ENCODE peak calls at places on chromosomes 12 and 14, in six cellular contexts. A, I, K, J, C and R are unnamed samples.
A peak's percentile ranks its signal among the peaks of the same experiment; 100 is the strongest.

GRCh38 chr12:23115984-23116383 is 491.0 kb downstream of the ETNK1 start:
- DNase-seq in I (no peak), C (no peak), K (no peak), J (no peak), A (no peak), R (no peak)

GRCh38 chr12:56932867-56933266 is 1.3 kb downstream of the SDR9C7 start:
- DNase-seq in C (no peak), I (no peak), A (no peak), J (no peak), K (no peak), R (no peak)

GRCh38 chr12:68871899-68872298 is 61.1 kb downstream of the CPM start:
- DNase-seq in I (peak; percentile 40), C (peak; percentile 47), A (no peak), J (no peak), K (no peak), R (peak; percentile 12)

GRCh38 chr12:121008347-121009098 is 7.8 kb downstream of the C12orf43 start:
- DNase-seq in J (no peak), C (no peak), K (no peak), A (no peak), I (no peak), R (no peak)

GRCh38 chr14:106378191-106378590 is 851.8 kb downstream of the TMEM121 start:
- DNase-seq in J (no peak), I (no peak), K (no peak), C (no peak), A (no peak), R (no peak)

GRCh38 chr12:15532364-15532977 is 210.2 kb downstream of the PTPRO start:
- DNase-seq in J (peak; percentile 9), I (peak; percentile 91), A (no peak), C (peak; percentile 73), K (peak; percentile 34), R (peak; percentile 45)

GRCh38 chr12:4353785-4354208 is 25.7 kb downstream of the FGF23 start:
- DNase-seq in J (peak; percentile 5), A (no peak), I (peak; percentile 11), C (peak; percentile 19), K (peak; percentile 22), R (no peak)

GRCh38 chr12:46831335-46832083 is 5.7 kb upstream of the SLC38A4 start:
- DNase-seq in K (peak; percentile 57), J (peak; percentile 58), A (no peak), I (no peak), C (no peak), R (peak; percentile 46)

GRCh38 chr12:13042666-13043230 is 1.4 kb upstream of the FAM234B start:
- DNase-seq in C (no peak), K (no peak), A (no peak), J (no peak), I (no peak), R (no peak)

GRCh38 chr14:92986254-92987147 is 63.6 kb downstream of the CHGA start:
- DNase-seq in A (peak; percentile 71), I (peak; percentile 47), C (peak; percentile 57), J (no peak), K (no peak), R (no peak)

GRCh38 chr12:80189241-80189640 is 89.9 kb downstream of the OTOGL start:
- DNase-seq in J (no peak), C (no peak), K (no peak), A (no peak), I (peak; percentile 87), R (no peak)

GRCh38 chr12:107196681-107197080 is 103.3 kb upstream of the CRY1 start:
- DNase-seq in C (no peak), K (no peak), I (peak; percentile 4), A (no peak), J (no peak), R (no peak)

GRCh38 chr12:105671720-105672119 is 341.2 kb downstream of the C12orf75 start:
- DNase-seq in K (no peak), C (no peak), I (no peak), A (no peak), J (no peak), R (no peak)

GRCh38 chr12:754238-754816 is 1.9 kb downstream of the WNK1 start:
- DNase-seq in A (peak; percentile 59), K (peak; percentile 11), C (peak; percentile 41), I (peak; percentile 36), J (no peak), R (no peak)

GRCh38 chr14:63438065-63438757 is 105.0 kb downstream of the PPP2R5E start:
- DNase-seq in C (peak; percentile 81), A (peak; percentile 97), J (no peak), I (peak; percentile 97), K (no peak), R (no peak)

GRCh38 chr14:100649173-100649519 is 61.9 kb upstream of the BEGAIN start:
- DNase-seq in K (no peak), J (no peak), I (peak; percentile 35), C (peak; percentile 33), A (no peak), R (no peak)

GRCh38 chr12:124917841-124918621 is 3.6 kb upstream of the UBC start:
- DNase-seq in C (no peak), I (no peak), J (no peak), K (no peak), A (no peak), R (no peak)

GRCh38 chr12:64457466-64457865 is 5.5 kb downstream of the TBK1 start:
- DNase-seq in C (no peak), I (no peak), J (no peak), K (no peak), A (no peak), R (no peak)

GRCh38 chr14:101226603-101227425 is 323.3 kb upstream of the RTL1 start:
- DNase-seq in C (no peak), J (no peak), K (no peak), A (no peak), I (no peak), R (no peak)

GRCh38 chr14:91154851-91155625 is 41.2 kb downstream of the DGLUCY start:
- DNase-seq in K (peak; percentile 53), I (peak; percentile 72), A (peak; percentile 87), J (peak; percentile 9), C (peak; percentile 30), R (no peak)

GRCh38 chr12:23704992-23705943 is 244.2 kb downstream of the SOX5 start:
- DNase-seq in C (no peak), A (no peak), I (no peak), J (no peak), K (peak; percentile 63), R (no peak)

GRCh38 chr12:32605326-32606095 is 73.6 kb upstream of the DNM1L start:
- DNase-seq in K (no peak), I (no peak), C (no peak), A (peak; percentile 74), J (no peak), R (no peak)

GRCh38 chr14:99037777-99038176 is 234.2 kb downstream of the BCL11B start:
- DNase-seq in K (no peak), I (no peak), C (no peak), J (peak; percentile 24), A (no peak), R (no peak)

GRCh38 chr12:77064891-77065360 is 443 bp downstream of the E2F7 start:
- DNase-seq in I (no peak), C (no peak), A (no peak), J (no peak), K (no peak), R (no peak)

GRCh38 chr12:103627189-103627855 is 40.2 kb downstream of the STAB2 start:
- DNase-seq in J (no peak), I (no peak), A (no peak), K (no peak), C (no peak), R (no peak)

GRCh38 chr12:103623716-103624115 is 36.6 kb downstream of the STAB2 start:
- DNase-seq in C (no peak), I (no peak), K (no peak), J (no peak), A (no peak), R (no peak)

DNA sequence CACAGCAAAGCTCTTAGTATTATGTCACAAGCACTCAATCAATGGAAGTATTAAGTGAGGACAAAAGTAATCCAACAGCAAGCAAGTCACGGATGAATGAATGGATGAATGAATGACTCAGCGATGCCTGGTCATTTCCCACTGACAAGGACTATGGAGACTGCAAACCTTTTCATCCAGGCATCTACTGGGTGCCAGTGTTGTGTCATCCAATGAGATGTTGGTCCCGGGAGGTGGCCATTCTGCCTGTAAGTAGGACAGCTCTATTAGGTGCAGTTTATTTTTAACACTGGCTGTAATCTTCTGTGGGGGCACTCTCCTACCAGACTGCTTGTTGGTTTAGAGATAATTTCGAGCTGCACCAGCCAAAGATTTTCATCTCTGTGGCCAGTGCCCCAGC is 39.4 kb downstream of the STAB2 start:
- DNase-seq in I (peak; percentile 44), C (peak; percentile 88), A (peak; percentile 17), J (no peak), K (peak; percentile 44), R (no peak)
- TF ChIP-seq CTCF in I (no peak), C (peak; percentile 78), A (peak; percentile 62), J (no peak), K (no peak), R (no peak)

GRCh38 chr14:22039938-22040780 is 366.5 kb upstream of the OR4E1 start:
- DNase-seq in C (peak; percentile 18), K (peak; percentile 15), J (no peak), I (no peak), A (no peak), R (peak; percentile 7)
- TF ChIP-seq CTCF in C (peak; percentile 41), K (peak; percentile 46), J (peak; percentile 31), I (peak; percentile 36), A (peak; percentile 75), R (peak; percentile 53)

DNA sequence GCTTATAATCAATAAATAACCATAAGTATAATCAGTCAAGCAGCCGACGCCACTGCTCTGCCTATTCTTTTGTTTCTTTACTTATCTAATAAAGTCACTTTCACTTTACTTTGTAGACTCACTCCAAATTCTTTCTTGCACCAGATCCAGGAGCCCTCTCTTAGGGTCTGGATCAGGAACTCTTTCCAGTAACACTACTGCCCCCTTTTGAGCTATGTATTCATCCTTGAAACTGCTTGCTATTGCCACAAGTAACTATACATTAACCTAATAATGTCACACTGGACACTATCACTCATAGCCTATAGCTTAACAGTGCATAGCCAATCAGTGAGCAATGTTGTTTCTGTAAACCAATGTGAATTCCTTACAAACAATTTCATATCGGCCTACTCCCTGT is 2.8 kb upstream of the NID2 start:
- DNase-seq in A (no peak), J (no peak), K (peak; percentile 69), I (peak; percentile 61), C (no peak), R (no peak)
- TF ChIP-seq CTCF in A (no peak), J (no peak), K (peak; percentile 49), I (peak; percentile 32), C (peak; percentile 27), R (no peak)

DNA sequence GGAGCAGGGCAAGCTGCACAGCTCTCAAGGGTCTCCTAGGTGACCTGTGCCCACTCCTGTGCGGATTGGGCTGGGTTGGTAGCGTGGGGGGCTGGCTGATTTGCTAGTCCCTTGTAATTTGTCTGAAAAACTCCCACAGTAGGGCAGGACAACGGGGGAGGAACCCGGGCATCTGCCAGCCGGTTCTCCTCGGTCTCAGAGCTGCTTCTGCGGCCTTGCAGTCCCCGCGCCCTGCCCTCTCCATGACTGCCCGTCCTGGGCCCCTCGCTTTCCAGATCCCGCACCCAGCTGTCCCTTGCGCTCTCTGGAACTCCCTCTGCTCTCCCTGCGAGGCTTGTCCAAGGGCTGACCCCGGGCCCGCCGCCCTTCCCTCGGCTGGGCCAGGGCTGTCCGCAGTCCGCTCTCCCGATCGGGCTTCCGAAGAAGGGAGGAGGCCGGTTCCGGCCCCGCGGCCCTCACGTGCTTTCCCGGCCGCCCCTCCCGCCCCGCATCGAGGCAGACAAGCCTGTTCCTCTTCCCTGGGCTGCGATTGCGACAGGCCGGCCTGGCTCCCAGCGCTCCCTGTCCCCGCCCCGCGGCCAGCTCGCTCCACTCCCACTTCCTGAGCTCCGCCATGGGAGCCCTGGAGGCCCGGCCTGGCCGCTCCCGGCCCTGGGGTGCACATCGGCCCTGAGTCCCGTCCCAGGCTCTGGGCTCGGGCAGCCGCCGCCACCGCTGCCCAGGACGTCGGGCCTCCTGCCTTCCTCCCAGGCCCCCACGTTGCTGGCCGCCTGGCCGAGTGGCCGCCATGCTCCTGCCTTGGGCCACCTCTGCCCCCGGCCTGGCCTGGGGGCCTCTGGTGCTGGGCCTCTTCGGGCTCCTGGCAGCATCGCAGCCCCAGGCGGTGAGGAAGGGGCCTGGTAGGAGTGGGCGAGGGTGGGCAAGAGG is at the start of gene LTBR:
- DNase-seq in I (peak; percentile 89), C (peak; percentile 91), A (peak; percentile 81), K (peak; percentile 44), J (peak; percentile 71), R (peak; percentile 80)
- TF ChIP-seq CTCF in I (no peak), C (no peak), A (no peak), K (peak; percentile 17), J (no peak), R (no peak)